ENCODE peak calls at places on chromosomes 12 and 14, in eight cellular contexts. One of them, this sample, is unnamed.

GRCh38 chr12:121893901-121894540 is 5.4 kb downstream of the PSMD9 start:
- DNase-seq in astrocyte: peak
- DNase-seq in mammary epithelial cell: peak
- DNase-seq in AG04450: peak
- DNase-seq in bronchial epithelial cell: peak
- DNase-seq in lower leg skin: no peak
- DNase-seq in hepatocyte: peak
- DNase-seq in stomach: peak
- DNase-seq in this sample: peak

GRCh38 chr14:101599234-101599885 is 38.1 kb downstream of the DIO3 start:
- DNase-seq in astrocyte: no peak
- DNase-seq in mammary epithelial cell: no peak
- DNase-seq in AG04450: no peak
- DNase-seq in bronchial epithelial cell: no peak
- DNase-seq in lower leg skin: no peak
- DNase-seq in hepatocyte: no peak
- DNase-seq in stomach: no peak
- DNase-seq in this sample: no peak

GRCh38 chr12:104234926-104235499 is 19.4 kb downstream of the TXNRD1 start:
- DNase-seq in astrocyte: no peak
- DNase-seq in mammary epithelial cell: no peak
- DNase-seq in AG04450: no peak
- DNase-seq in bronchial epithelial cell: no peak
- DNase-seq in lower leg skin: no peak
- DNase-seq in hepatocyte: no peak
- DNase-seq in stomach: no peak
- DNase-seq in this sample: no peak

GRCh38 chr12:3227076-3227975 is 150.1 kb downstream of the TSPAN9 start:
- DNase-seq in astrocyte: no peak
- DNase-seq in mammary epithelial cell: no peak
- DNase-seq in AG04450: no peak
- DNase-seq in bronchial epithelial cell: no peak
- DNase-seq in lower leg skin: no peak
- DNase-seq in hepatocyte: no peak
- DNase-seq in stomach: no peak
- DNase-seq in this sample: no peak

GRCh38 chr14:64855732-64856527 is 23.8 kb downstream of the SPTB start:
- DNase-seq in astrocyte: no peak
- DNase-seq in mammary epithelial cell: no peak
- DNase-seq in AG04450: no peak
- DNase-seq in bronchial epithelial cell: no peak
- DNase-seq in lower leg skin: no peak
- DNase-seq in hepatocyte: no peak
- DNase-seq in stomach: no peak
- DNase-seq in this sample: no peak

GRCh38 chr14:29798078-29798477 is 129.6 kb downstream of the PRKD1 start:
- DNase-seq in astrocyte: no peak
- DNase-seq in mammary epithelial cell: no peak
- DNase-seq in AG04450: no peak
- DNase-seq in bronchial epithelial cell: no peak
- DNase-seq in lower leg skin: no peak
- DNase-seq in hepatocyte: no peak
- DNase-seq in stomach: no peak
- DNase-seq in this sample: no peak

GRCh38 chr14:75636100-75636692 is 24.5 kb downstream of the ERG28 start:
- DNase-seq in astrocyte: peak
- DNase-seq in mammary epithelial cell: no peak
- DNase-seq in AG04450: no peak
- DNase-seq in bronchial epithelial cell: no peak
- DNase-seq in lower leg skin: no peak
- DNase-seq in hepatocyte: no peak
- DNase-seq in stomach: no peak
- DNase-seq in this sample: peak

GRCh38 chr12:123057505-123058265 is 77.2 kb downstream of the ARL6IP4 start:
- DNase-seq in astrocyte: no peak
- DNase-seq in mammary epithelial cell: no peak
- DNase-seq in AG04450: no peak
- DNase-seq in bronchial epithelial cell: no peak
- DNase-seq in lower leg skin: no peak
- DNase-seq in hepatocyte: no peak
- DNase-seq in stomach: no peak
- DNase-seq in this sample: no peak

GRCh38 chr14:23067847-23068791 is 10.8 kb upstream of the CDH24 start:
- DNase-seq in astrocyte: no peak
- DNase-seq in mammary epithelial cell: no peak
- DNase-seq in AG04450: no peak
- DNase-seq in bronchial epithelial cell: no peak
- DNase-seq in lower leg skin: no peak
- DNase-seq in hepatocyte: no peak
- DNase-seq in stomach: no peak
- DNase-seq in this sample: no peak

GRCh38 chr14:56202256-56202655 is 84.0 kb downstream of the PELI2 start:
- DNase-seq in astrocyte: no peak
- DNase-seq in mammary epithelial cell: no peak
- DNase-seq in AG04450: no peak
- DNase-seq in bronchial epithelial cell: no peak
- DNase-seq in lower leg skin: no peak
- DNase-seq in hepatocyte: no peak
- DNase-seq in stomach: no peak
- DNase-seq in this sample: no peak

GRCh38 chr14:35369701-35370191 is 34.8 kb downstream of the NFKBIA start:
- DNase-seq in astrocyte: peak
- DNase-seq in mammary epithelial cell: peak
- DNase-seq in AG04450: no peak
- DNase-seq in bronchial epithelial cell: peak
- DNase-seq in lower leg skin: no peak
- DNase-seq in hepatocyte: no peak
- DNase-seq in stomach: no peak
- DNase-seq in this sample: no peak

GRCh38 chr14:34368115-34368970 is 93.7 kb downstream of the SPTSSA start:
- DNase-seq in astrocyte: peak
- DNase-seq in mammary epithelial cell: peak
- DNase-seq in AG04450: no peak
- DNase-seq in bronchial epithelial cell: peak
- DNase-seq in lower leg skin: no peak
- DNase-seq in hepatocyte: peak
- DNase-seq in stomach: no peak
- DNase-seq in this sample: peak

GRCh38 chr12:111467092-111467861 is 61.6 kb downstream of the SH2B3 start:
- DNase-seq in astrocyte: peak
- DNase-seq in mammary epithelial cell: no peak
- DNase-seq in AG04450: no peak
- DNase-seq in bronchial epithelial cell: no peak
- DNase-seq in lower leg skin: no peak
- DNase-seq in hepatocyte: peak
- DNase-seq in stomach: no peak
- DNase-seq in this sample: no peak

GRCh38 chr12:74033531-74033930 is 504.1 kb upstream of the ATXN7L3B start:
- DNase-seq in astrocyte: no peak
- DNase-seq in mammary epithelial cell: no peak
- DNase-seq in AG04450: no peak
- DNase-seq in bronchial epithelial cell: no peak
- DNase-seq in lower leg skin: no peak
- DNase-seq in hepatocyte: no peak
- DNase-seq in stomach: no peak
- DNase-seq in this sample: no peak

GRCh38 chr12:77998236-77998786 is 167.6 kb downstream of the NAV3 start:
- DNase-seq in astrocyte: no peak
- DNase-seq in mammary epithelial cell: no peak
- DNase-seq in AG04450: no peak
- DNase-seq in bronchial epithelial cell: no peak
- DNase-seq in lower leg skin: no peak
- DNase-seq in hepatocyte: no peak
- DNase-seq in stomach: no peak
- DNase-seq in this sample: no peak

GRCh38 chr12:117076410-117077372 is 22.5 kb downstream of the TESC start:
- DNase-seq in astrocyte: no peak
- DNase-seq in mammary epithelial cell: no peak
- DNase-seq in AG04450: no peak
- DNase-seq in bronchial epithelial cell: peak
- DNase-seq in lower leg skin: no peak
- DNase-seq in hepatocyte: no peak
- DNase-seq in stomach: no peak
- DNase-seq in this sample: no peak

GRCh38 chr12:30823140-30823669 is 68.5 kb upstream of the CAPRIN2 start:
- DNase-seq in astrocyte: no peak
- DNase-seq in mammary epithelial cell: no peak
- DNase-seq in AG04450: no peak
- DNase-seq in bronchial epithelial cell: no peak
- DNase-seq in lower leg skin: no peak
- DNase-seq in hepatocyte: peak
- DNase-seq in stomach: peak
- DNase-seq in this sample: no peak

GRCh38 chr14:69312608-69313007 is 52.6 kb downstream of the GALNT16 start:
- DNase-seq in astrocyte: no peak
- DNase-seq in mammary epithelial cell: no peak
- DNase-seq in AG04450: no peak
- DNase-seq in bronchial epithelial cell: no peak
- DNase-seq in lower leg skin: no peak
- DNase-seq in hepatocyte: no peak
- DNase-seq in stomach: no peak
- DNase-seq in this sample: no peak

GRCh38 chr12:15700595-15700994 is 88.6 kb downstream of the EPS8 start:
- DNase-seq in astrocyte: peak
- DNase-seq in mammary epithelial cell: peak
- DNase-seq in AG04450: peak
- DNase-seq in bronchial epithelial cell: peak
- DNase-seq in lower leg skin: no peak
- DNase-seq in hepatocyte: no peak
- DNase-seq in stomach: no peak
- DNase-seq in this sample: peak

GRCh38 chr12:51896236-51896635 is 8.3 kb downstream of the ANKRD33 start:
- DNase-seq in astrocyte: no peak
- DNase-seq in mammary epithelial cell: no peak
- DNase-seq in AG04450: no peak
- DNase-seq in bronchial epithelial cell: no peak
- DNase-seq in lower leg skin: no peak
- DNase-seq in hepatocyte: no peak
- DNase-seq in stomach: no peak
- DNase-seq in this sample: no peak

GRCh38 chr12:402127-402456 is 648 bp downstream of the CCDC77 start:
- DNase-seq in astrocyte: peak
- DNase-seq in mammary epithelial cell: peak
- DNase-seq in AG04450: no peak
- DNase-seq in bronchial epithelial cell: peak
- DNase-seq in lower leg skin: no peak
- DNase-seq in hepatocyte: peak
- DNase-seq in stomach: no peak
- DNase-seq in this sample: peak
- TF ChIP-seq CTCF in astrocyte: peak
- TF ChIP-seq CTCF in mammary epithelial cell: peak
- TF ChIP-seq CTCF in AG04450: peak
- TF ChIP-seq CTCF in bronchial epithelial cell: peak
- TF ChIP-seq CTCF in lower leg skin: no peak
- TF ChIP-seq CTCF in hepatocyte: peak
- TF ChIP-seq CTCF in stomach: no peak
- TF ChIP-seq CTCF in this sample: peak

DNA sequence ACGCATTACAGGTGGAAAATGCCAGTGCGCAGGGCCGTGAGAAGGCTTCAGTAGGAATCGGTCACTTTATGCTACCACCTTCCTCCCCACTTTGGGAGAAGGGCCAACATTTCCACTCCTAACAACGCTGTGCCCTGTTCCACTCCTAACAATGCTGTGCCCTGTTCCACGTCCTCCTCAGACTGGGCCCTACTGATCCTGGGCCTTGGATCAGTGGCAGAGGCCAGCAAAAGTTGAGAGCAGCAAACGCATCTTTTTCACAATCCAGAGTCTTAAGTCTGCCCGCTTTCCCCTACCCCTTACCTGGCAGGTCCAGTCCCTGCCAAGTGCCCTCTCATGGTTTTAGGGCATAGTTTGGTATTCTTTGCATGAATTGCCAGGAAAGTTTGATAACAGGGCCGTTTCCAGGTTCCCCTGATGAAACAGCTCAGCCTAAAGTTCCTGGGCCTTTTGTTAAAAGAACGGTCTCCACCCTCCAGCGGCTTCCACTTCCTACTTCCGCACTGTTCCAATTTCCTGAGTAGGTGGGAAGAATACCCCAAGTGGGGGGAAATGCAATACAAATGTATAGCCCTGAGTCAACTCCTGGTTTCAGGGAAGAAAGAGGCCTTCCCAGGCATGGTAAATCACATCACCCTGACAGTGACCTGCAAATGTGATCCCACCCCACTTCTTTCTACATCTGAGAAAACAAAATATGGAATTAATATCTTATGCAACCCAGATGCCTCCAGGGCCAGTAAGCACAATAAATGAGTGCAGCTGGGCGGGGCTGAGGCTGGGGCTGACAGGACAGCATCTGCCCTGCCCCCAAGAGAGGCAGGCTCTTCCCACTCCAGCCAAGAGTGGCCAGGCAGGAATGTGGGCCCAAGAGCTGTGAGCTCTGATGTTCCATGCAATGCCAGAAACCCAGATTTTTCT is 15.0 kb downstream of the KCTD10 start:
- DNase-seq in astrocyte: peak
- DNase-seq in mammary epithelial cell: peak
- DNase-seq in AG04450: peak
- DNase-seq in bronchial epithelial cell: peak
- DNase-seq in lower leg skin: peak
- DNase-seq in hepatocyte: peak
- DNase-seq in stomach: peak
- DNase-seq in this sample: peak
- H3K4me3 ChIP-seq in astrocyte: peak
- H3K4me3 ChIP-seq in mammary epithelial cell: no peak
- H3K4me3 ChIP-seq in AG04450: peak
- H3K4me3 ChIP-seq in bronchial epithelial cell: no peak
- H3K4me3 ChIP-seq in lower leg skin: no peak
- H3K4me3 ChIP-seq in hepatocyte: no peak
- H3K4me3 ChIP-seq in stomach: no peak
- H3K4me3 ChIP-seq in this sample: no peak

GRCh38 chr14:105034314-105035039 is 13.6 kb upstream of the CDCA4 start:
- DNase-seq in astrocyte: no peak
- DNase-seq in mammary epithelial cell: no peak
- DNase-seq in AG04450: no peak
- DNase-seq in bronchial epithelial cell: no peak
- DNase-seq in lower leg skin: no peak
- DNase-seq in hepatocyte: no peak
- DNase-seq in stomach: no peak
- DNase-seq in this sample: no peak
- TF ChIP-seq CTCF in astrocyte: no peak
- TF ChIP-seq CTCF in mammary epithelial cell: no peak
- TF ChIP-seq CTCF in AG04450: no peak
- TF ChIP-seq CTCF in bronchial epithelial cell: no peak
- TF ChIP-seq CTCF in lower leg skin: no peak
- TF ChIP-seq CTCF in hepatocyte: no peak
- TF ChIP-seq CTCF in stomach: no peak
- TF ChIP-seq CTCF in this sample: no peak

DNA sequence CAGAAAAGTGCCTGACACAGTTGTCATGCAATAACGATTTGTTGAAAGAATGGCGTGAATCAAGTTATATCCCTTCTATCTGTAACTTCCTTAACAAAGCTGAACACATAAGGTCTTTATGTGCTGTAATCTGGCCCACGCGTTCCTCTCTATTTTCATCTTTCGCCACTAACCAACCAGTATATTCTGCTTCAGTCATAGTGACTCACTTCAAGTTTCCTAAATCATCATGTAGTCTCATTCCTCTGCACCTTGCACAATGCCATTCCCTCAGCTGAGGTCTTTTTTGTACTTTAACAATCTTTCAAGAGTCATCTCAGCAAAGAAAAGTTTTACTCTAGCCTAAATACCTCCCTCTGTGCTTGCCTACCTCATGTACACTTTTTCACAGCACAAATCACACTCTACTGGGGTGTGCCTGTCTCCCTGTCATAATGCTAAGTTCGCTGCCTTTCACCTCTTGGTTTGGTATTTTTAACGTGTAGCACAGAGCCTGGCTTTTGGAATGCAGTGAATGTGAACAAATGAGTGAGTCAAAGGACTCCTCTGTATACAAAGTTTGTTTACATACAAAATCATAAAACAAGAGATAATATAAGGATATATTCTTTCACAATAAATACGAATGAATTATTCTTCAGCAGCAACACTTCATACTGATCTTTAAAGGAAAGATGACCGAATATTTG is 2.9 kb upstream of the CMAS start:
- DNase-seq in astrocyte: peak
- DNase-seq in mammary epithelial cell: peak
- DNase-seq in AG04450: peak
- DNase-seq in bronchial epithelial cell: peak
- DNase-seq in lower leg skin: no peak
- DNase-seq in hepatocyte: no peak
- DNase-seq in stomach: no peak
- DNase-seq in this sample: peak
- H3K4me3 ChIP-seq in astrocyte: no peak
- H3K4me3 ChIP-seq in mammary epithelial cell: no peak
- H3K4me3 ChIP-seq in AG04450: no peak
- H3K4me3 ChIP-seq in bronchial epithelial cell: no peak
- H3K4me3 ChIP-seq in lower leg skin: no peak
- H3K4me3 ChIP-seq in hepatocyte: no peak
- H3K4me3 ChIP-seq in stomach: no peak
- H3K4me3 ChIP-seq in this sample: no peak